ENCODE peak calls at places on chromosomes 4 and X, in eight cellular contexts. One of them, this sample, is unnamed.

GRCh38 chrX:151359931-151360871 is 36.8 kb upstream of the VMA21 start:
- DNase-seq in NB4: peak; percentile 30
- DNase-seq in skeletal muscle cell: no peak
- DNase-seq in naive B cell: no peak
- DNase-seq in AG04450: no peak
- DNase-seq in naive thymus-derived CD8-positive, alpha-beta T cell: peak; percentile 14
- DNase-seq in cardiac muscle cell: peak; percentile 10
- DNase-seq in left cardiac atrium: peak; percentile 30
- DNase-seq in this sample: no peak

GRCh38 chrX:154986826-154987575 is 35.5 kb downstream of the F8 start:
- DNase-seq in skeletal muscle cell: no peak
- DNase-seq in naive thymus-derived CD8-positive, alpha-beta T cell: no peak
- DNase-seq in left cardiac atrium: no peak
- DNase-seq in naive B cell: no peak
- DNase-seq in AG04450: no peak
- DNase-seq in NB4: peak; percentile 8
- DNase-seq in cardiac muscle cell: peak; percentile 38
- DNase-seq in this sample: no peak

GRCh38 chr4:46274717-46275116 is 115.2 kb downstream of the GABRA2 start:
- DNase-seq in naive B cell: no peak
- DNase-seq in naive thymus-derived CD8-positive, alpha-beta T cell: no peak
- DNase-seq in cardiac muscle cell: peak; percentile 3
- DNase-seq in NB4: peak; percentile 11
- DNase-seq in skeletal muscle cell: no peak
- DNase-seq in left cardiac atrium: no peak
- DNase-seq in AG04450: no peak
- DNase-seq in this sample: no peak

GRCh38 chrX:7889680-7890079 is 37.5 kb downstream of the PNPLA4 start:
- DNase-seq in left cardiac atrium: no peak
- DNase-seq in naive thymus-derived CD8-positive, alpha-beta T cell: no peak
- DNase-seq in NB4: no peak
- DNase-seq in cardiac muscle cell: no peak
- DNase-seq in skeletal muscle cell: no peak
- DNase-seq in naive B cell: no peak
- DNase-seq in AG04450: no peak
- DNase-seq in this sample: peak; percentile 5

GRCh38 chr4:147201016-147201415 is 255.4 kb upstream of the TTC29 start:
- DNase-seq in cardiac muscle cell: no peak
- DNase-seq in naive thymus-derived CD8-positive, alpha-beta T cell: no peak
- DNase-seq in naive B cell: no peak
- DNase-seq in skeletal muscle cell: no peak
- DNase-seq in left cardiac atrium: no peak
- DNase-seq in AG04450: peak; percentile 65
- DNase-seq in NB4: no peak
- DNase-seq in this sample: no peak

GRCh38 chrX:84907324-84907946 is 96.2 kb upstream of the APOOL start:
- DNase-seq in NB4: peak; percentile 0
- DNase-seq in skeletal muscle cell: peak; percentile 0
- DNase-seq in naive thymus-derived CD8-positive, alpha-beta T cell: no peak
- DNase-seq in cardiac muscle cell: peak; percentile 0
- DNase-seq in left cardiac atrium: no peak
- DNase-seq in AG04450: no peak
- DNase-seq in naive B cell: no peak
- DNase-seq in this sample: no peak

GRCh38 chr4:127313767-127314166 is 319.0 kb upstream of the INTU start:
- DNase-seq in naive thymus-derived CD8-positive, alpha-beta T cell: no peak
- DNase-seq in left cardiac atrium: no peak
- DNase-seq in skeletal muscle cell: no peak
- DNase-seq in naive B cell: no peak
- DNase-seq in NB4: no peak
- DNase-seq in cardiac muscle cell: no peak
- DNase-seq in AG04450: no peak
- DNase-seq in this sample: no peak

GRCh38 chr4:132076829-132077228 is 1072.3 kb upstream of the PCDH10 start:
- DNase-seq in cardiac muscle cell: no peak
- DNase-seq in naive thymus-derived CD8-positive, alpha-beta T cell: no peak
- DNase-seq in left cardiac atrium: no peak
- DNase-seq in naive B cell: no peak
- DNase-seq in skeletal muscle cell: no peak
- DNase-seq in NB4: no peak
- DNase-seq in AG04450: no peak
- DNase-seq in this sample: no peak

GRCh38 chrX:11334165-11334564 is 41.0 kb downstream of the AMELX start:
- DNase-seq in naive B cell: no peak
- DNase-seq in naive thymus-derived CD8-positive, alpha-beta T cell: no peak
- DNase-seq in cardiac muscle cell: no peak
- DNase-seq in AG04450: no peak
- DNase-seq in NB4: no peak
- DNase-seq in left cardiac atrium: no peak
- DNase-seq in skeletal muscle cell: no peak
- DNase-seq in this sample: no peak

GRCh38 chrX:121831601-121832000 is 784.2 kb downstream of the GLUD2 start:
- DNase-seq in AG04450: no peak
- DNase-seq in cardiac muscle cell: peak; percentile 16
- DNase-seq in skeletal muscle cell: no peak
- DNase-seq in naive B cell: no peak
- DNase-seq in naive thymus-derived CD8-positive, alpha-beta T cell: no peak
- DNase-seq in left cardiac atrium: no peak
- DNase-seq in NB4: no peak
- DNase-seq in this sample: peak; percentile 36

GRCh38 chrX:13689519-13690211 is 737 bp downstream of the RAB9A start:
- DNase-seq in skeletal muscle cell: no peak
- DNase-seq in NB4: peak; percentile 60
- DNase-seq in left cardiac atrium: no peak
- DNase-seq in naive thymus-derived CD8-positive, alpha-beta T cell: no peak
- DNase-seq in naive B cell: no peak
- DNase-seq in AG04450: no peak
- DNase-seq in cardiac muscle cell: peak; percentile 27
- DNase-seq in this sample: no peak

GRCh38 chr4:77229433-77229832 is 72.4 kb downstream of the CCNG2 start:
- DNase-seq in AG04450: no peak
- DNase-seq in skeletal muscle cell: no peak
- DNase-seq in naive thymus-derived CD8-positive, alpha-beta T cell: no peak
- DNase-seq in left cardiac atrium: no peak
- DNase-seq in naive B cell: no peak
- DNase-seq in cardiac muscle cell: no peak
- DNase-seq in NB4: no peak
- DNase-seq in this sample: no peak

GRCh38 chr4:16939178-16939577 is 40.7 kb upstream of the LDB2 start:
- DNase-seq in naive thymus-derived CD8-positive, alpha-beta T cell: no peak
- DNase-seq in cardiac muscle cell: no peak
- DNase-seq in AG04450: no peak
- DNase-seq in skeletal muscle cell: no peak
- DNase-seq in left cardiac atrium: no peak
- DNase-seq in naive B cell: no peak
- DNase-seq in NB4: no peak
- DNase-seq in this sample: no peak

GRCh38 chrX:131901581-131901980 is 121.5 kb upstream of the STK26 start:
- DNase-seq in cardiac muscle cell: no peak
- DNase-seq in naive thymus-derived CD8-positive, alpha-beta T cell: no peak
- DNase-seq in skeletal muscle cell: peak; percentile 16
- DNase-seq in naive B cell: no peak
- DNase-seq in left cardiac atrium: no peak
- DNase-seq in NB4: no peak
- DNase-seq in AG04450: no peak
- DNase-seq in this sample: no peak

GRCh38 chrX:13223868-13224555 is 95.8 kb downstream of the ATXN3L start:
- DNase-seq in naive B cell: no peak
- DNase-seq in left cardiac atrium: no peak
- DNase-seq in cardiac muscle cell: peak; percentile 93
- DNase-seq in naive thymus-derived CD8-positive, alpha-beta T cell: no peak
- DNase-seq in NB4: no peak
- DNase-seq in AG04450: peak; percentile 55
- DNase-seq in skeletal muscle cell: peak; percentile 78
- DNase-seq in this sample: peak; percentile 87

GRCh38 chrX:135974279-135974856 is 580 bp upstream of the MMGT1 start:
- DNase-seq in left cardiac atrium: peak; percentile 81
- DNase-seq in NB4: peak; percentile 80
- DNase-seq in skeletal muscle cell: peak; percentile 25
- DNase-seq in naive B cell: peak; percentile 53
- DNase-seq in AG04450: peak; percentile 7
- DNase-seq in cardiac muscle cell: peak; percentile 86
- DNase-seq in naive thymus-derived CD8-positive, alpha-beta T cell: peak; percentile 78
- DNase-seq in this sample: no peak

GRCh38 chr4:1235381-1236102 is 13.4 kb downstream of the CTBP1 start:
- DNase-seq in skeletal muscle cell: no peak
- DNase-seq in NB4: no peak
- DNase-seq in cardiac muscle cell: no peak
- DNase-seq in AG04450: no peak
- DNase-seq in left cardiac atrium: no peak
- DNase-seq in naive B cell: no peak
- DNase-seq in naive thymus-derived CD8-positive, alpha-beta T cell: no peak
- DNase-seq in this sample: no peak

GRCh38 chr4:121668368-121669162 is 28.2 kb downstream of the ANXA5 start:
- DNase-seq in naive B cell: no peak
- DNase-seq in skeletal muscle cell: peak; percentile 91
- DNase-seq in naive thymus-derived CD8-positive, alpha-beta T cell: no peak
- DNase-seq in cardiac muscle cell: peak; percentile 88
- DNase-seq in NB4: no peak
- DNase-seq in AG04450: peak; percentile 91
- DNase-seq in left cardiac atrium: no peak
- DNase-seq in this sample: peak; percentile 94

GRCh38 chr4:110624904-110625494 is 2.1 kb upstream of the PITX2 start:
- DNase-seq in cardiac muscle cell: no peak
- DNase-seq in naive B cell: no peak
- DNase-seq in AG04450: no peak
- DNase-seq in NB4: no peak
- DNase-seq in skeletal muscle cell: no peak
- DNase-seq in left cardiac atrium: no peak
- DNase-seq in naive thymus-derived CD8-positive, alpha-beta T cell: no peak
- DNase-seq in this sample: no peak

GRCh38 chrX:153984351-153985178 is 12.0 kb downstream of the TMEM187 start:
- DNase-seq in skeletal muscle cell: no peak
- DNase-seq in left cardiac atrium: no peak
- DNase-seq in cardiac muscle cell: no peak
- DNase-seq in AG04450: no peak
- DNase-seq in NB4: peak; percentile 64
- DNase-seq in naive B cell: peak; percentile 61
- DNase-seq in naive thymus-derived CD8-positive, alpha-beta T cell: peak; percentile 43
- DNase-seq in this sample: no peak

GRCh38 chrX:69285881-69286545 is 120.8 kb upstream of the PJA1 start:
- DNase-seq in AG04450: no peak
- DNase-seq in naive thymus-derived CD8-positive, alpha-beta T cell: peak; percentile 49
- DNase-seq in NB4: peak; percentile 45
- DNase-seq in left cardiac atrium: peak; percentile 69
- DNase-seq in skeletal muscle cell: no peak
- DNase-seq in naive B cell: peak; percentile 44
- DNase-seq in cardiac muscle cell: peak; percentile 72
- DNase-seq in this sample: no peak

GRCh38 chr4:105057370-105058096 is 89.1 kb upstream of the TET2 start:
- DNase-seq in left cardiac atrium: no peak
- DNase-seq in NB4: peak; percentile 83
- DNase-seq in naive thymus-derived CD8-positive, alpha-beta T cell: no peak
- DNase-seq in cardiac muscle cell: no peak
- DNase-seq in AG04450: no peak
- DNase-seq in skeletal muscle cell: no peak
- DNase-seq in naive B cell: no peak
- DNase-seq in this sample: no peak

This sample was measured in non-pigmented ciliary epithelial cell.